ENCODE peak calls at places on chromosome 18, in five cellular contexts. One of them, this sample, is unnamed. For H3K79me2, the result is how much of the 10 kb centered on the place peaks cover.

GRCh38 chr18:11533942-11534496 is 75.4 kb upstream of the SLC35G4 start:
- DNase-seq in H1: no peak
- DNase-seq in K562: no peak
- DNase-seq in HepG2: peak
- DNase-seq in GM12878: no peak
- DNase-seq in this sample: peak

GRCh38 chr18:67072789-67073188 is 443.7 kb downstream of the DSEL start:
- DNase-seq in GM12878: no peak
- DNase-seq in H1: no peak
- DNase-seq in HepG2: no peak
- DNase-seq in K562: no peak
- DNase-seq in this sample: no peak

GRCh38 chr18:7921938-7922587 is 354.9 kb downstream of the PTPRM start:
- DNase-seq in H1: no peak
- DNase-seq in GM12878: no peak
- DNase-seq in K562: no peak
- DNase-seq in HepG2: peak
- DNase-seq in this sample: no peak

GRCh38 chr18:76098728-76099514 is 396.1 kb downstream of the ZNF516 start:
- DNase-seq in GM12878: no peak
- DNase-seq in HepG2: no peak
- DNase-seq in K562: no peak
- DNase-seq in H1: no peak
- DNase-seq in this sample: no peak

GRCh38 chr18:73774836-73775509 is 372.7 kb downstream of the FBXO15 start:
- DNase-seq in HepG2: no peak
- DNase-seq in GM12878: no peak
- DNase-seq in H1: no peak
- DNase-seq in K562: no peak
- DNase-seq in this sample: peak

GRCh38 chr18:77899972-77900754 is 650.5 kb downstream of the GALR1 start:
- DNase-seq in H1: peak
- DNase-seq in GM12878: no peak
- DNase-seq in K562: peak
- DNase-seq in HepG2: no peak
- DNase-seq in this sample: peak

GRCh38 chr18:63844254-63844653 is 43.3 kb upstream of the SERPINB2 start:
- DNase-seq in K562: no peak
- DNase-seq in H1: no peak
- DNase-seq in HepG2: no peak
- DNase-seq in GM12878: no peak
- DNase-seq in this sample: peak

GRCh38 chr18:54116541-54117257 is 107.8 kb downstream of the MBD2 start:
- DNase-seq in GM12878: no peak
- DNase-seq in HepG2: no peak
- DNase-seq in K562: no peak
- DNase-seq in H1: no peak
- DNase-seq in this sample: peak

GRCh38 chr18:56257215-56257614 is 381.2 kb downstream of the TXNL1 start:
- DNase-seq in K562: no peak
- DNase-seq in HepG2: no peak
- DNase-seq in H1: no peak
- DNase-seq in GM12878: peak
- DNase-seq in this sample: no peak

GRCh38 chr18:56112013-56112749 is 524.2 kb upstream of the TCF4 start:
- DNase-seq in HepG2: no peak
- DNase-seq in GM12878: peak
- DNase-seq in H1: no peak
- DNase-seq in K562: no peak
- DNase-seq in this sample: no peak

DNA sequence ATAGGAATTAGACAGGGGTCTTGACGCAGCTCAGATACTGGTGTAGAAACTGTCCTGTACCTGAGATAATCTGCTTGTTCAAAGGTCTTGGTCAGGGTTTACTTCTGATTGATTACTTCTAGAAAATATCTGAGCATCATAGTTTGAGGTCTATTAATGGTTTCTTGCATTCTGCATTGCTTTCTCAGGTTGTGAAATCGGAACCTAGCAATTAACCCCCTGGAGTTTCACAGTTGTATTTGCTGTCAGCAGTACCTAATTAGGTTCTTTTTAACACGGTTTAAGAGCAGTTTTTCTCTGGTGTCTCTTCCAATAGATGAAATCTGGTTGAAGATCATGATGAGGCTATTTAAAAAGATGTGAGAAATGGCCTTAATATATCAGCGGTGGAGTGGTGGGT is 428.6 kb upstream of the SYT4 start:
- DNase-seq in H1: no peak
- DNase-seq in GM12878: no peak
- DNase-seq in HepG2: no peak
- DNase-seq in K562: no peak
- DNase-seq in this sample: peak
- TF ChIP-seq CREB1 in H1: no peak
- TF ChIP-seq CREB1 in GM12878: no peak
- TF ChIP-seq CREB1 in HepG2: no peak
- TF ChIP-seq CREB1 in K562: no peak
- TF ChIP-seq CREB1 in this sample: no peak

GRCh38 chr18:70295633-70296188 is 6.9 kb downstream of the SOCS6 start:
- DNase-seq in HepG2: no peak
- DNase-seq in H1: no peak
- DNase-seq in GM12878: no peak
- DNase-seq in K562: no peak
- DNase-seq in this sample: no peak

GRCh38 chr18:70293166-70293565 is 4.3 kb downstream of the SOCS6 start:
- DNase-seq in HepG2: no peak
- DNase-seq in K562: no peak
- DNase-seq in GM12878: no peak
- DNase-seq in H1: no peak
- DNase-seq in this sample: no peak

GRCh38 chr18:70295192-70295522 is 6.3 kb downstream of the SOCS6 start:
- DNase-seq in GM12878: no peak
- DNase-seq in HepG2: no peak
- DNase-seq in K562: no peak
- DNase-seq in H1: no peak
- DNase-seq in this sample: no peak

GRCh38 chr18:70296289-70296688 is 7.4 kb downstream of the SOCS6 start:
- DNase-seq in K562: peak
- DNase-seq in HepG2: peak
- DNase-seq in H1: no peak
- DNase-seq in GM12878: no peak
- DNase-seq in this sample: no peak

DNA sequence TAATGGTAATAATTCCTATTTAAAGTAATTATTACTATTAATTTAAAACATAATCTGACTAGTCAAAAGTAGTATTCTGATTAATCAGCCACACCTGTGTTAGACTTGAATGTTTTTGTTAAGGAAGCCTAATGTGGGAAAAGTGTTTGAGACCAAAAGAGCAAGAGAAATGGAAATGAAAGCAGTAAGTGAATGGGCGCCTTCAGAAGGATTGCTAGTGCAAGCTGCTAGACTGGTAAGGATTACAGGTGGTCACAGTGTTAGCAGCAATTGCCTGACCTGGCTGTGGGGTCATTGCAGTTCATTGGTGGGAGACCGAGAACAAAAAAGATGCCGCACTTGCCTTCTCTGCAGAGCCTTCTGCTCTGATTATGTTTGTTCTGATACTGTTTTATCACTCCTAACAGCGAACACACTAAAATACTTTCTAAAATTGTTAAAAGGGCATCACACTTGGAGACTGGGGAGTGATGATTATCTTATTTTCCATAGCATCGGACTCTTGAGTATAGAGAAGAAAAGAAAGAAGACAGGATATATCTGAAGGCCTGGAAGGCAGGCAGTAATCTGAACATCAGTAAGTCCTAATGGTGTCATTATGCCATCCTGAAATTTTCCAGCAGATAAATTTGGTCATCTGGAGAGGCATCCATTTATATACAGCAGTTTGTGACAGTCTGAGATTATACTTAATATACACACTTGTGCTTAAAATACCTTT is 5.8 kb downstream of the SOCS6 start:
- DNase-seq in HepG2: no peak
- DNase-seq in GM12878: no peak
- DNase-seq in K562: no peak
- DNase-seq in H1: no peak
- DNase-seq in this sample: no peak
- H3K79me2 ChIP-seq in HepG2: half or more
- H3K79me2 ChIP-seq in GM12878: under half
- H3K79me2 ChIP-seq in K562: half or more
- H3K79me2 ChIP-seq in H1: under half
- H3K79me2 ChIP-seq in this sample: half or more

GRCh38 chr18:78906066-78906465 is 73.6 kb upstream of the SALL3 start:
- DNase-seq in K562: no peak
- DNase-seq in GM12878: no peak
- DNase-seq in HepG2: no peak
- DNase-seq in H1: peak
- DNase-seq in this sample: no peak
- TF ChIP-seq CREB1 in K562: no peak
- TF ChIP-seq CREB1 in GM12878: no peak
- TF ChIP-seq CREB1 in HepG2: no peak
- TF ChIP-seq CREB1 in H1: no peak
- TF ChIP-seq CREB1 in this sample: no peak

DNA sequence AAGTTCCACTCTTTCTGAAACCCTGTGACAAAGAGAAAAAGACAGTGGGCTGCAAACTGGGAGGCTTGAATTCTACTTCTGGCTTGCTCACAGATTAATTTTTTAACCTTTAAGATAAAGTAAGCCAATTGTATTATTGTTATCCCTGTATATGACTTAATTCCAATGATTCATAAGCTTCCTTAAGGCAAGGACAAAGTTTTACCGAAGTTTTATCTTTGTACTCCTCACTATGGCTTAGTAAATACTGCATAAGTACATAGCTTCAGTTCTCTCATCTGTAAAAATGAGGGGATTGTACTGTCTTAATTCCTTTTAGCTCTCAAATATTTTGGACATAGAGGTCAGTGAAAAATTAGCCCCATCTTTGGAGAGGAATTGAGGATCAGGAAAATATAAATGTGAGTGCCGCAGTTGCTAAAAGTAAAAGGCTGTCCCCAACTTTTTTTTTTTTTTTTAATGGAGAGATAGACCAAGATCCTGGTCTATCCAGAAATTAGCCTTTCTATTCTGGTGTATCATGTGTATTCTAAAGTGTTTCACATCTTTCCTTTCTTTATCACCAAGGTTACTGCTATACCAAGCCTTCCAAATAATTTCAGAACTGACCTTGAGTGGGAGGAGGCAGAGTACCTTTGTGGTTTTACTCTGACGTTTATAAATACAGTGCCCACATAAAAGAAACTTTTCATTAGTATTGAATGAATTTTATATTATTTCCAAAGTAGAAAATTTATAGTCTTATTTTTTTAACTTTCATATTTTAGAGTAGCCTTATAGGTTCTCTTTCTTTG is 13.3 kb downstream of the RELCH start:
- DNase-seq in GM12878: no peak
- DNase-seq in K562: no peak
- DNase-seq in H1: no peak
- DNase-seq in HepG2: no peak
- DNase-seq in this sample: no peak
- H3K79me2 ChIP-seq in GM12878: half or more
- H3K79me2 ChIP-seq in K562: half or more
- H3K79me2 ChIP-seq in H1: under half
- H3K79me2 ChIP-seq in HepG2: half or more
- H3K79me2 ChIP-seq in this sample: half or more

GRCh38 chr18:47983946-47984345 is 53.5 kb upstream of the SMAD2 start:
- DNase-seq in GM12878: no peak
- DNase-seq in H1: no peak
- DNase-seq in HepG2: no peak
- DNase-seq in K562: no peak
- DNase-seq in this sample: no peak
- TF ChIP-seq CREB1 in GM12878: no peak
- TF ChIP-seq CREB1 in H1: no peak
- TF ChIP-seq CREB1 in HepG2: no peak
- TF ChIP-seq CREB1 in K562: no peak
- TF ChIP-seq CREB1 in this sample: no peak

This sample was measured in GM23338.